ENCODE peak calls at places on chromosomes 3 and 15, in four cellular contexts. K is heart left ventricle; D is CD8-positive, alpha-beta memory T cell; S is heart right ventricle. P is an unnamed sample.

GRCh38 chr15:89936051-89936792 is 23.5 kb upstream of the ARPIN start:
- DNase-seq in K (no peak), D (no peak), S (no peak), P (no peak)

GRCh38 chr3:40800343-40800742 is 275.6 kb downstream of the ZNF621 start:
- DNase-seq in K (no peak), D (no peak), S (no peak), P (no peak)

GRCh38 chr3:117873236-117873635 is 1161.4 kb downstream of the IGSF11 start:
- DNase-seq in K (peak; percentile 44), D (no peak), S (peak; percentile 12), P (no peak)

GRCh38 chr3:3499987-3500386 is 299.2 kb upstream of the LRRN1 start:
- DNase-seq in K (no peak), D (no peak), S (no peak), P (no peak)

GRCh38 chr3:37967252-37967881 is 23.2 kb upstream of the VILL start:
- DNase-seq in K (no peak), D (peak; percentile 58), S (peak; percentile 63), P (peak; percentile 79)

GRCh38 chr15:87716422-87716821 is 540.1 kb downstream of the NTRK3 start:
- DNase-seq in K (no peak), D (no peak), S (no peak), P (no peak)

GRCh38 chr15:58083526-58083925 is 18.0 kb upstream of the ALDH1A2 start:
- DNase-seq in K (no peak), D (no peak), S (no peak), P (no peak)

GRCh38 chr3:195084746-195085145 is 186.2 kb downstream of the XXYLT1 start:
- DNase-seq in K (peak; percentile 28), D (no peak), S (no peak), P (no peak)

GRCh38 chr3:176430244-176430893 is 766.9 kb downstream of the TBL1XR1 start:
- DNase-seq in K (no peak), D (no peak), S (no peak), P (no peak)

GRCh38 chr3:64740232-64740631 is 52.4 kb upstream of the ADAMTS9 start:
- DNase-seq in K (no peak), D (no peak), S (no peak), P (no peak)

GRCh38 chr3:21256932-21257331 is 494.1 kb downstream of the ZNF385D start:
- DNase-seq in K (no peak), D (no peak), S (no peak), P (no peak)

GRCh38 chr15:31225356-31225955 is 101.2 kb upstream of the KLF13 start:
- DNase-seq in K (no peak), D (no peak), S (no peak), P (no peak)

GRCh38 chr15:83446904-83447708 is at the start of gene SH3GL3:
- DNase-seq in K (peak; percentile 86), D (no peak), S (peak; percentile 77), P (peak; percentile 92)

GRCh38 chr3:32274306-32274705 is 35.8 kb downstream of the CMTM8 start:
- DNase-seq in K (no peak), D (no peak), S (no peak), P (no peak)

GRCh38 chr15:77863491-77864105 is 213.9 kb downstream of the TBC1D2B start:
- DNase-seq in K (no peak), D (no peak), S (no peak), P (peak; percentile 47)

GRCh38 chr3:12932754-12933153 is 91.4 kb upstream of the RPL32 start:
- DNase-seq in K (no peak), D (no peak), S (no peak), P (no peak)

GRCh38 chr3:46646700-46647099 is 34.4 kb downstream of the FAM240A start:
- DNase-seq in K (no peak), D (no peak), S (no peak), P (no peak)

GRCh38 chr3:193767353-193768068 is 174.5 kb downstream of the OPA1 start:
- DNase-seq in K (no peak), D (no peak), S (no peak), P (no peak)

GRCh38 chr3:148075829-148076716 is 621.6 kb upstream of the AGTR1 start:
- DNase-seq in K (no peak), D (no peak), S (no peak), P (no peak)

GRCh38 chr3:164752814-164753213 is 325.5 kb downstream of the SI start:
- DNase-seq in K (no peak), D (no peak), S (no peak), P (no peak)

GRCh38 chr15:67805008-67805681 is 20.2 kb upstream of the SKOR1 start:
- DNase-seq in K (no peak), D (no peak), S (no peak), P (peak; percentile 54)

GRCh38 chr3:195200010-195200822 is 70.7 kb downstream of the XXYLT1 start:
- DNase-seq in K (no peak), D (no peak), S (no peak), P (no peak)

GRCh38 chr3:160544837-160545236 is 20.5 kb downstream of the KPNA4 start:
- DNase-seq in K (no peak), D (no peak), S (no peak), P (no peak)

GRCh38 chr3:71121429-71122167 is 461.9 kb downstream of the FOXP1 start:
- DNase-seq in K (no peak), D (no peak), S (no peak), P (no peak)

GRCh38 chr15:48643776-48644497 is 1.6 kb downstream of the FBN1 start:
- DNase-seq in K (no peak), D (no peak), S (no peak), P (no peak)

GRCh38 chr15:100115711-100116090 is 226.1 kb downstream of the ADAMTS17 start:
- DNase-seq in K (no peak), D (no peak), S (no peak), P (peak; percentile 39)

GRCh38 chr3:129001817-129002572 is 891 bp downstream of the EFCC1 start:
- DNase-seq in K (no peak), D (no peak), S (no peak), P (no peak)

GRCh38 chr3:128999104-128999503 is 2.0 kb upstream of the EFCC1 start:
- DNase-seq in K (no peak), D (no peak), S (no peak), P (no peak)

GRCh38 chr3:129001101-129001816 is at the start of gene EFCC1:
- DNase-seq in K (peak; percentile 86), D (no peak), S (peak; percentile 80), P (peak; percentile 84)

GRCh38 chr3:129002573-129003569 is 1.8 kb downstream of the EFCC1 start:
- DNase-seq in K (no peak), D (no peak), S (no peak), P (no peak)

GRCh38 chr3:129000742-129001100 is 383 bp upstream of the EFCC1 start:
- DNase-seq in K (no peak), D (no peak), S (no peak), P (no peak)
- H3K4me3 ChIP-seq in K (peak overlapping the region; percentile 74), D (no peak overlapping the region), S (peak overlapping the region; percentile 85), P (peak overlapping the region; percentile 63)

GRCh38 chr3:126211569-126211968 is 31.2 kb upstream of the ALDH1L1 start:
- DNase-seq in K (peak; percentile 44), D (no peak), S (no peak), P (no peak)

GRCh38 chr3:126212250-126212628 is 31.9 kb upstream of the ALDH1L1 start:
- DNase-seq in K (no peak), D (no peak), S (no peak), P (no peak)

GRCh38 chr3:126209741-126210140 is 29.4 kb upstream of the ALDH1L1 start:
- DNase-seq in K (no peak), D (no peak), S (no peak), P (no peak)

GRCh38 chr3:126213376-126214044 is 33.1 kb upstream of the ALDH1L1 start:
- DNase-seq in K (no peak), D (no peak), S (no peak), P (no peak)

DNA sequence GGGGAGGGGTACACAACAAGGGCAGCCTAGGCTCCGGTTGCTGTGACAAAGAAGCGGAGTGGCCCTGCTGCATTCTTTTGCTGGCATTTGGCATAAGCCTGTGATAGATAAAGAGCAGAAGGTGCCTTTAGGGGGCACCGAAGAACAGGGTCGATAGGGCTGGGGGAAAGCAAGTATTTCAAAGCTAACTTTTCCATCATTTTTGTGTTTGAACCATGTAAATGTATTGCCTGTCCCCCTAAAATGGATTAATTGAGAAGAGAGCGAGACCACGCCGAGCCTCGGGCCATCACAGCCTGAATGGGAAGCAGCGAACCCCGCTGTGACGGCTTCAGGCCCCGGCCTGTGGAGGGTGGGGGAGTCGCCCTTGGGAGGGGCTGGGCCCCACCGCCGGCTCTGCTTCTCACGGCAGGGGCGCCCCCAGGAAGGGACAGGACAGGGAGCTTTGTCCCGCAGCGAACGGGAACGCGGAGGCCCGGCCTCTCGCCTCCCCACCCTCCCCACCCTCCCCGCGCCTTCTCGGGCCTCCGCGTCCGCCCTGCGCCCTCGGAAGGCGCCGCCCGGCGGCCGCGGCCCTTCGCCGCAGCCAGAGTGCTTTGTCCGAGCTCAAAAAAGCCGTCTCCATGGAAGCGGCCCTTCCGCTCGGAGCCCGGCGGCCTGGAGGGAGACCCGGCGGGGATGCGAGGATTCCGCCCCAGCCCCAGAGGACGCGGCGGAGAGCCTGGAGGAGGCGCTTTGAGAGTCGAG is 32.4 kb upstream of the ALDH1L1 start:
- DNase-seq in K (peak; percentile 82), D (no peak), S (peak; percentile 67), P (peak; percentile 75)
- H3K4me3 ChIP-seq in K (peak overlapping the region; percentile 56), D (no peak overlapping the region), S (peak overlapping the region; percentile 61), P (peak overlapping the region; percentile 51)

GRCh38 chr3:197298341-197298857 is at the start of gene DLG1:
- DNase-seq in K (peak; percentile 91), D (peak; percentile 83), S (peak; percentile 88), P (peak; percentile 93)

GRCh38 chr3:197298858-197299854 is 744 bp upstream of the DLG1 start:
- DNase-seq in K (peak; percentile 69), D (peak; percentile 51), S (peak; percentile 26), P (peak; percentile 86)

GRCh38 chr3:197295871-197296270 is 2.5 kb downstream of the DLG1 start:
- DNase-seq in K (no peak), D (no peak), S (no peak), P (no peak)

GRCh38 chr3:197297476-197298340 is 704 bp downstream of the DLG1 start:
- DNase-seq in K (peak; percentile 95), D (peak; percentile 90), S (peak; percentile 91), P (peak; percentile 95)

DNA sequence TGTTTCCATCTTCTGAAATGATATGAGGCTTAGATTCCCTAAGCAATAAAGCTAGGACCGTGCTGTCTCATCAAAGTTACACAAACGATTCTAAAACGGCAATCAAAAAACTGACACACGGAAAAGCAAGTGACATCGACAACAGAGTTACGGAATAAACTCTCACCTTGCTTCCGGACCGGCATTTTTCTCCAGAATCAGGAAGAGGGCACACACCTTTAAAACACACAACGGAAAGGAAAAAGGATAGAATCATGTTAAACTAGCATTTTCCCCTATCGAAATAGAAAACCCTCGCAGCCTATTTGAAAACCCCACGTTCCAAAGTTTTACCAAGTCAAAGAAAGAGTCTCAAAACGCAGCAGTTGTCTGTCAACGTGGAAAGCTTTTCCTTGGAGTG is 1.4 kb downstream of the DLG1 start:
- DNase-seq in K (no peak), D (no peak), S (no peak), P (no peak)
- H3K4me3 ChIP-seq in K (peak overlapping the region; percentile 81), D (peak overlapping the region; percentile 92), S (peak overlapping the region; percentile 96), P (peak overlapping the region; percentile 99)

GRCh38 chr15:80264031-80264430 is 12.0 kb upstream of the CTXND1 start:
- DNase-seq in K (no peak), D (no peak), S (no peak), P (no peak)

GRCh38 chr15:80260566-80260965 is 8.6 kb upstream of the CTXND1 start:
- DNase-seq in K (no peak), D (no peak), S (no peak), P (no peak)

GRCh38 chr15:80265021-80265420 is 13.0 kb upstream of the CTXND1 start:
- DNase-seq in K (no peak), D (no peak), S (no peak), P (no peak)

GRCh38 chr15:80259942-80260510 is 8.0 kb upstream of the CTXND1 start:
- DNase-seq in K (no peak), D (no peak), S (no peak), P (no peak)
- H3K4me3 ChIP-seq in K (no peak overlapping the region), D (no peak overlapping the region), S (no peak overlapping the region), P (no peak overlapping the region)

P was measured in upper lobe of right lung.